ENCODE peak calls at places on chromosomes 2 and 18, in four cellular contexts. One of them, this sample, is unnamed.

GRCh38 chr2:15116830-15117229 is 444.3 kb downstream of the NBAS start:
- DNase-seq in tibial nerve: no peak
- DNase-seq in cardiac muscle cell: no peak
- DNase-seq in OCI-LY7: no peak
- DNase-seq in this sample: no peak

GRCh38 chr2:6506311-6507258 is 359.1 kb downstream of the CMPK2 start:
- DNase-seq in tibial nerve: no peak
- DNase-seq in cardiac muscle cell: no peak
- DNase-seq in OCI-LY7: no peak
- DNase-seq in this sample: no peak

GRCh38 chr18:36544036-36544725 is 246.7 kb downstream of the FHOD3 start:
- DNase-seq in tibial nerve: no peak
- DNase-seq in cardiac muscle cell: no peak
- DNase-seq in OCI-LY7: no peak
- DNase-seq in this sample: no peak

GRCh38 chr2:204126705-204127104 is 190.1 kb downstream of the ICOS start:
- DNase-seq in tibial nerve: no peak
- DNase-seq in cardiac muscle cell: no peak
- DNase-seq in OCI-LY7: no peak
- DNase-seq in this sample: no peak

GRCh38 chr2:47321411-47322031 is 81.4 kb upstream of the MSH2 start:
- DNase-seq in tibial nerve: no peak
- DNase-seq in cardiac muscle cell: no peak
- DNase-seq in OCI-LY7: no peak
- DNase-seq in this sample: no peak

GRCh38 chr18:35683021-35683420 is 101.5 kb downstream of the GALNT1 start:
- DNase-seq in tibial nerve: no peak
- DNase-seq in cardiac muscle cell: no peak
- DNase-seq in OCI-LY7: no peak
- DNase-seq in this sample: no peak

GRCh38 chr18:74604366-74604765 is 6.7 kb downstream of the ZNF407 start:
- DNase-seq in tibial nerve: no peak
- DNase-seq in cardiac muscle cell: no peak
- DNase-seq in OCI-LY7: no peak
- DNase-seq in this sample: no peak

GRCh38 chr18:22844184-22844583 is 88.9 kb upstream of the RBBP8 start:
- DNase-seq in tibial nerve: no peak
- DNase-seq in cardiac muscle cell: no peak
- DNase-seq in OCI-LY7: no peak
- DNase-seq in this sample: no peak

GRCh38 chr2:160387558-160388262 is 105.9 kb downstream of the RBMS1 start:
- DNase-seq in tibial nerve: peak; percentile 51
- DNase-seq in cardiac muscle cell: peak; percentile 97
- DNase-seq in OCI-LY7: no peak
- DNase-seq in this sample: no peak

GRCh38 chr2:66694087-66694858 is 259.3 kb downstream of the MEIS1 start:
- DNase-seq in tibial nerve: no peak
- DNase-seq in cardiac muscle cell: no peak
- DNase-seq in OCI-LY7: no peak
- DNase-seq in this sample: no peak

GRCh38 chr2:37283207-37283606 is 41.4 kb downstream of the PRKD3 start:
- DNase-seq in tibial nerve: no peak
- DNase-seq in cardiac muscle cell: peak; percentile 85
- DNase-seq in OCI-LY7: no peak
- DNase-seq in this sample: no peak

GRCh38 chr2:191109888-191110287 is 40.9 kb downstream of the STAT4 start:
- DNase-seq in tibial nerve: no peak
- DNase-seq in cardiac muscle cell: no peak
- DNase-seq in OCI-LY7: no peak
- DNase-seq in this sample: no peak

GRCh38 chr2:47888581-47889280 is 17.6 kb downstream of the FBXO11 start:
- DNase-seq in tibial nerve: no peak
- DNase-seq in cardiac muscle cell: no peak
- DNase-seq in OCI-LY7: no peak
- DNase-seq in this sample: peak; percentile 27

GRCh38 chr18:5582054-5582453 is 38.3 kb upstream of the EPB41L3 start:
- DNase-seq in tibial nerve: no peak
- DNase-seq in cardiac muscle cell: peak; percentile 61
- DNase-seq in OCI-LY7: no peak
- DNase-seq in this sample: no peak

GRCh38 chr2:14352067-14352466 is 280.4 kb upstream of the LRATD1 start:
- DNase-seq in tibial nerve: no peak
- DNase-seq in cardiac muscle cell: no peak
- DNase-seq in OCI-LY7: no peak
- DNase-seq in this sample: no peak

GRCh38 chr18:67417864-67418523 is 98.5 kb downstream of the DSEL start:
- DNase-seq in tibial nerve: no peak
- DNase-seq in cardiac muscle cell: peak; percentile 61
- DNase-seq in OCI-LY7: no peak
- DNase-seq in this sample: peak; percentile 14

GRCh38 chr2:84918430-84918829 is 13.0 kb downstream of the TMSB10 start:
- DNase-seq in tibial nerve: no peak
- DNase-seq in cardiac muscle cell: no peak
- DNase-seq in OCI-LY7: no peak
- DNase-seq in this sample: no peak

GRCh38 chr2:139218181-139218580 is 438.0 kb upstream of the NXPH2 start:
- DNase-seq in tibial nerve: no peak
- DNase-seq in cardiac muscle cell: no peak
- DNase-seq in OCI-LY7: no peak
- DNase-seq in this sample: no peak

DNA sequence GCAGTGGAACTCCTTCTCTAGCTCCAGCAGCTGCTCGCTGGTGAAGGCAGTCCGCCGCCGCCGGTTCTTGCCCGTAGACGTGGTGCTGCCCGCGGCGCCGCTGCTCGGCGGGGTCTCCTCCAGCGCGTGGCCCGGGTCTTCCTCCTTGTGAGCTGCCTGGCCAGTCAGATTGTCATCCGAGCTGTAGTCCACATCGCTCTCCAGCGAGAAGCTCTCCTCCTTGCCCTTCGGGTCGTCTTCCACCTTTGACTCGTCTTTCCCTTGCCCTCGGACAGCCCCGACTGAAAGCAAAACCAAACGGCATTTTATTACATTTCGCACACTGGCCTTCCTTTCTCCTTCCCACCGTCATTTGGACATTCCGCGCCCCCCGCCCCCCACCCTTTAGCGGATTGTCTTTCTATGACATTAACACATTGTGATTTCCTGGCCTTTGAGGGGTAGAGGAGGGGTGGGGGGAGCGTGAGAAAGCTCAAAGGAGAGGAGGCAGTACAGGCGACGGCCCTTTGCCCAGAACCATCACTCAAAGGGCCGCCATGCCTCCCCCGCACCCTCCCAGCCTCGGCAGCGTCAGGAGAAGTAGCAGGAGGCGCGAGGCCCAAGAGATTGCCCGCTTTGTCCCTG is 1.9 kb downstream of the GBX2 start:
- DNase-seq in tibial nerve: no peak
- DNase-seq in cardiac muscle cell: no peak
- DNase-seq in OCI-LY7: no peak
- DNase-seq in this sample: no peak
- H3K4me3 ChIP-seq in tibial nerve: peak overlapping the region; percentile 19
- H3K4me3 ChIP-seq in cardiac muscle cell: peak overlapping the region; percentile 34
- H3K4me3 ChIP-seq in OCI-LY7: no peak overlapping the region
- H3K4me3 ChIP-seq in this sample: no peak overlapping the region

DNA sequence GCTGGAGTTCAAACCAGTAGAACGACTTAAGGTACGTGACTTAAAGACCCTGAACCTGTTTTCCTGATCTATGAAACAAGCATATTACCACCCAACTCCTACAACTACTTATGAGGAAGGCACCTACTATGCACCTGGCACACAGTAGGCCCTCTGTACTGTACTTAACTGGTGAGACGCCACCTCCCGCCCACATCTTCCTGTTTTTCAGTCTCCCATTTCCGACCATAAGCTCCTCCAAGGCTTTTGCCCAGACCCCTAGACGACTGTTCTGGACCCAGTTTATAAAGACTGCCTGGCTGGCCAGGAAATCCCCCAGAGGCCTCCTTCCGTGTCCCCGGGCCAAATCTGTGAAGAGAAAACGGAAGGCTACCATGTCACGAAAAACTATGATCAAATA is 1.5 kb downstream of the GALNT14 start:
- DNase-seq in tibial nerve: no peak
- DNase-seq in cardiac muscle cell: no peak
- DNase-seq in OCI-LY7: peak; percentile 52
- DNase-seq in this sample: no peak
- H3K4me3 ChIP-seq in tibial nerve: peak overlapping the region; percentile 46
- H3K4me3 ChIP-seq in cardiac muscle cell: no peak overlapping the region
- H3K4me3 ChIP-seq in OCI-LY7: peak overlapping the region; percentile 80
- H3K4me3 ChIP-seq in this sample: no peak overlapping the region

GRCh38 chr2:69625078-69625788 is 18.3 kb downstream of the AAK1 start:
- DNase-seq in tibial nerve: no peak
- DNase-seq in cardiac muscle cell: peak; percentile 30
- DNase-seq in OCI-LY7: no peak
- DNase-seq in this sample: no peak
- H3K4me3 ChIP-seq in tibial nerve: no peak overlapping the region
- H3K4me3 ChIP-seq in cardiac muscle cell: no peak overlapping the region
- H3K4me3 ChIP-seq in OCI-LY7: no peak overlapping the region
- H3K4me3 ChIP-seq in this sample: no peak overlapping the region

DNA sequence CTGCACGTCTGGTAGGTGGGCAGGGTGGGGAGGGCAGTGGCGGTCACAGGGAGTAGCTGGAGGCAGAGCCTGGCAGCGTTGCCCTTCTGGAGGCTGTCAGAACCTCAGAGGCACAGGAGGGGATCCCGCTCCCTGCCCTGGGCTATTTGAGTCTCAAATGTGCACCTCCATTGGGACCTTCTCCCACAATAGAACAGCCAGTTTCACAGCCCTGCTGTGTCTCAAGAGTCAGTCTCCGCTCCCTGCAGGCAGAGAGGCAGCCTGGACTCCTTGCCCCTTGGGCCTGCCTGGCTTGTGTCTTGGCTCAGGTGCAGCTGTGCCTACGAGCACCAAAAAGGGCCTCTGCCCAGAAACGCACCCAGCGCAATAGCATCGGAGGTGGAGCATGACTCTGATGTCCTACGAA is 57.4 kb downstream of the FAM168B start:
- DNase-seq in tibial nerve: no peak
- DNase-seq in cardiac muscle cell: no peak
- DNase-seq in OCI-LY7: no peak
- DNase-seq in this sample: no peak
- H3K4me3 ChIP-seq in tibial nerve: no peak overlapping the region
- H3K4me3 ChIP-seq in cardiac muscle cell: peak overlapping the region; percentile 21
- H3K4me3 ChIP-seq in OCI-LY7: no peak overlapping the region
- H3K4me3 ChIP-seq in this sample: no peak overlapping the region

This sample was measured in Jurkat, Clone E6-1.